ENCODE peak calls at places on chromosomes 4 and X, in ten cellular contexts. E, N, A, D, T, B, R, Z, H and J are unnamed samples.
A peak's percentile ranks its signal among the peaks of the same experiment; 100 is the strongest.

GRCh38 chr4:122045533-122045932 is 93.7 kb upstream of the TRPC3 start:
- DNase-seq in E (no peak), N (no peak), A (peak; percentile 93), D (no peak), T (no peak), B (no peak), R (no peak), Z (peak; percentile 94), H (peak; percentile 94), J (no peak)

GRCh38 chrX:133909888-133910287 is 75.5 kb downstream of the GPC3 start:
- DNase-seq in E (no peak), N (no peak), A (no peak), D (no peak), T (no peak), B (no peak), R (no peak), Z (no peak), H (no peak), J (no peak)

GRCh38 chr4:173505924-173506779 is 23.9 kb downstream of the HAND2 start:
- DNase-seq in E (peak; percentile 57), N (peak; percentile 90), A (peak; percentile 80), D (no peak), T (no peak), B (no peak), R (no peak), Z (peak; percentile 70), H (peak; percentile 50), J (no peak)

GRCh38 chr4:36256398-36256828 is 12.1 kb upstream of the ARAP2 start:
- DNase-seq in E (no peak), N (no peak), A (no peak), D (no peak), T (no peak), B (no peak), R (no peak), Z (no peak), H (no peak), J (no peak)

GRCh38 chrX:40152173-40152705 is 54.5 kb upstream of the BCOR start:
- DNase-seq in E (peak; percentile 36), N (peak; percentile 74), A (no peak), D (no peak), T (peak; percentile 72), B (peak; percentile 39), R (peak; percentile 60), Z (no peak), H (no peak), J (no peak)

GRCh38 chrX:129617420-129617819 is 37.3 kb downstream of the APLN start:
- DNase-seq in E (no peak), N (no peak), A (no peak), D (no peak), T (no peak), B (no peak), R (no peak), Z (no peak), H (no peak), J (no peak)

GRCh38 chrX:13828392-13828791 is 11.5 kb upstream of the GPM6B start:
- DNase-seq in E (no peak), N (no peak), A (no peak), D (no peak), T (no peak), B (no peak), R (no peak), Z (peak; percentile 35), H (no peak), J (no peak)

GRCh38 chr4:167274346-167274745 is 40.1 kb upstream of the SPOCK3 start:
- DNase-seq in E (no peak), N (no peak), A (no peak), D (no peak), T (no peak), B (no peak), R (no peak), Z (peak; percentile 2), H (no peak), J (no peak)

DNA sequence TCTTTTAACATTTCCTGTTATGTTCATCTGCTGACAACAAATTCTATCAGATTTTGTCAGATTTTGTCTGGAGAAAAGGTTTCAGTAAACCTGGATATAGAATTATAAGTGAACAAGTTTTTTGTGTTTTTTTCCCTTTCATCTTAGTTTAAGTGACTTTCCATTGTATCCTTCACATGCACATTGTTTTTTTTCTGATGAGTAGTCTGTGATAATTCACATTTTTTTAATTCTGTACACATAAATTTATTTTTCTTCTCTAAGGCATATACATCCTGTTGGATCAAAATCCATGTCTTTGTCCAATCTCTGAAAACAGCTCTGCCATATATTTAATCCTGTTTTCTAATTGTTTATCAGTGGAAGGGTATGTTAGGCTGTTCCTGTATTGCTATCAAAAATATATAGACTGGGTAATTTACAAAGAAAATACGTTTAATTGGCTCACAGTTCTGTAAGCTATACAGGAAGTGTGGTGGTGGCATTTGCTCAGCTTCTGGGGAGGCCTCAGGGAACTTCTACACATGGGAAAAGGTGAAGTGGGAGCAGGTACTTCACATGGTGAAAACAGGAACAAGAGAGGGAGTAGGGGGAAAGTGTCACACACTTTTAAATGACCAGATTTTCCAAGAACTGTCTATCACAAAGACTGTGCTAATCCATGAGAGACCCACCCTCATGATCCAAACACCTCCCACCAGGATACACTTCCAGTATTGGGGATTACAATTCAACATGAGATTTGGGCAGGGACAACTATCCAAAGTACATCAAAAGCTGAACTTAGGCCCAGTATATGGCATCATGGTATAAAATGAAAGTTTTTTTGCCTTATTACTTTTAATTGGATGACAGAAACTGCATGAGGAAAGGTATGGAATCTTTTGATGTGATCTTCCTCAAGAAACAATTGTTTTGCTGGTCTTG is 45.6 kb upstream of the GRID2 start:
- DNase-seq in E (no peak), N (no peak), A (no peak), D (no peak), T (no peak), B (no peak), R (no peak), Z (no peak), H (no peak), J (no peak)
- TF ChIP-seq CTCF in E (no peak), N (no peak), A (no peak), D (no peak), T (no peak), B (no peak), R (no peak), Z (no peak), H (no peak), J (no peak)

GRCh38 chrX:132171478-132171877 is 43.7 kb upstream of the FRMD7 start:
- DNase-seq in E (no peak), N (no peak), A (no peak), D (no peak), T (no peak), B (no peak), R (no peak), Z (no peak), H (no peak), J (no peak)
- TF ChIP-seq CTCF in E (no peak), N (no peak), A (no peak), D (no peak), T (no peak), B (no peak), R (no peak), Z (no peak), H (no peak), J (no peak)

GRCh38 chr4:1578968-1579833 is 104.9 kb downstream of the FAM53A start:
- DNase-seq in E (peak; percentile 80), N (peak; percentile 92), A (no peak), D (peak; percentile 89), T (peak; percentile 77), B (peak; percentile 47), R (peak; percentile 73), Z (peak; percentile 84), H (peak; percentile 79), J (peak; percentile 88)

GRCh38 chr4:1576200-1576960 is 107.7 kb downstream of the FAM53A start:
- DNase-seq in E (no peak), N (no peak), A (no peak), D (no peak), T (peak; percentile 43), B (no peak), R (no peak), Z (no peak), H (no peak), J (no peak)

GRCh38 chr4:1576961-1577814 is 106.9 kb downstream of the FAM53A start:
- DNase-seq in E (no peak), N (peak; percentile 54), A (no peak), D (no peak), T (peak; percentile 55), B (no peak), R (no peak), Z (no peak), H (no peak), J (no peak)

GRCh38 chr4:1578301-1578781 is 105.8 kb downstream of the FAM53A start:
- DNase-seq in E (peak; percentile 62), N (peak; percentile 66), A (no peak), D (no peak), T (peak; percentile 46), B (no peak), R (no peak), Z (no peak), H (no peak), J (no peak)

DNA sequence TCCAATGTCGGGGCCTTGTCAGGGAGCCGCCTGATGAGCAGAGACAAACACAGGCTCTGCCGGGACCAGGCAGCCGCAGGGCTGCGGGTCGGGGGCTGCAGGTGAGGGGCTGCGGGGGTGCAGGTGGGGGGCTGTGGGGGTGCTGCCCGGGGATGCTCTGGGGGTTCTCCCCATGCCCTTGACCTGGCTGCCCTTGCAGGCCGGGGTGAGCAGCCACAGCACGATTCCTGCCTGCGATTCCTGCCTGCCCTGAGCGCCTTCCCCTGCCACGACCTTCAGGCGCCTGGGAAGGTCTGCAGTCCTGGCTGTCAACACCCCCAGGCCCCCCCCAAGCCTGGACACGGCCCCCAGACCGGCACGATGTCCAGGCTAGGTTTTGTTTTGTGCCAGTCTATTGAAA is 106.3 kb downstream of the FAM53A start:
- DNase-seq in E (no peak), N (peak; percentile 45), A (no peak), D (no peak), T (peak; percentile 51), B (no peak), R (no peak), Z (no peak), H (no peak), J (no peak)
- TF ChIP-seq CTCF in E (no peak), N (no peak), A (no peak), D (no peak), T (no peak), B (no peak), R (no peak), Z (no peak), H (no peak), J (no peak)

GRCh38 chr4:170705907-170706306 is 616.2 kb upstream of the AADAT start:
- DNase-seq in E (no peak), N (no peak), A (no peak), D (no peak), T (no peak), B (no peak), R (no peak), Z (no peak), H (no peak), J (no peak)
- TF ChIP-seq CTCF in E (no peak), N (no peak), A (no peak), D (no peak), T (no peak), B (no peak), R (no peak), Z (no peak), H (no peak), J (no peak)